ENCODE peak calls at places on chromosomes 3 and 15, in five cellular contexts. One of them, this sample, is unnamed.

GRCh38 chr3:10631224-10631623 is 125.8 kb upstream of the ATP2B2 start:
- DNase-seq in IMR-90: no peak
- DNase-seq in endothelial cell of umbilical vein: no peak
- DNase-seq in GM23248: no peak
- DNase-seq in mesenchymal stem cell: no peak
- DNase-seq in this sample: no peak

GRCh38 chr15:40787344-40787841 is 17.6 kb downstream of the C15orf62 start:
- DNase-seq in IMR-90: peak
- DNase-seq in endothelial cell of umbilical vein: peak
- DNase-seq in GM23248: peak
- DNase-seq in mesenchymal stem cell: peak
- DNase-seq in this sample: peak

GRCh38 chr3:44160818-44161217 is 80.9 kb upstream of the TOPAZ1 start:
- DNase-seq in IMR-90: no peak
- DNase-seq in endothelial cell of umbilical vein: no peak
- DNase-seq in GM23248: no peak
- DNase-seq in mesenchymal stem cell: no peak
- DNase-seq in this sample: no peak

GRCh38 chr15:51799908-51800252 is 29.6 kb upstream of the TMOD3 start:
- DNase-seq in IMR-90: no peak
- DNase-seq in endothelial cell of umbilical vein: no peak
- DNase-seq in GM23248: no peak
- DNase-seq in mesenchymal stem cell: no peak
- DNase-seq in this sample: no peak

GRCh38 chr3:122312826-122313225 is 12.2 kb upstream of the CSTA start:
- DNase-seq in IMR-90: no peak
- DNase-seq in endothelial cell of umbilical vein: no peak
- DNase-seq in GM23248: no peak
- DNase-seq in mesenchymal stem cell: no peak
- DNase-seq in this sample: no peak

GRCh38 chr15:90315276-90315982 is 36.7 kb upstream of the ZNF774 start:
- DNase-seq in IMR-90: peak
- DNase-seq in endothelial cell of umbilical vein: peak
- DNase-seq in GM23248: peak
- DNase-seq in mesenchymal stem cell: peak
- DNase-seq in this sample: peak

GRCh38 chr3:186949281-186949982 is 19.1 kb downstream of the ST6GAL1 start:
- DNase-seq in IMR-90: peak
- DNase-seq in endothelial cell of umbilical vein: no peak
- DNase-seq in GM23248: peak
- DNase-seq in mesenchymal stem cell: no peak
- DNase-seq in this sample: no peak

GRCh38 chr15:31469801-31470545 is 143.3 kb downstream of the KLF13 start:
- DNase-seq in IMR-90: no peak
- DNase-seq in endothelial cell of umbilical vein: no peak
- DNase-seq in GM23248: no peak
- DNase-seq in mesenchymal stem cell: no peak
- DNase-seq in this sample: no peak

GRCh38 chr3:110813541-110813940 is 258.1 kb upstream of the NECTIN3 start:
- DNase-seq in IMR-90: peak
- DNase-seq in endothelial cell of umbilical vein: no peak
- DNase-seq in GM23248: no peak
- DNase-seq in mesenchymal stem cell: peak
- DNase-seq in this sample: no peak

GRCh38 chr3:41900265-41900664 is 61.6 kb downstream of the ULK4 start:
- DNase-seq in IMR-90: peak
- DNase-seq in endothelial cell of umbilical vein: peak
- DNase-seq in GM23248: peak
- DNase-seq in mesenchymal stem cell: peak
- DNase-seq in this sample: peak

GRCh38 chr15:84734794-84735479 is 13.5 kb upstream of the ZNF592 start:
- DNase-seq in IMR-90: peak
- DNase-seq in endothelial cell of umbilical vein: no peak
- DNase-seq in GM23248: no peak
- DNase-seq in mesenchymal stem cell: peak
- DNase-seq in this sample: peak

GRCh38 chr3:156677536-156677935 is 3.1 kb downstream of the TIPARP start:
- DNase-seq in IMR-90: no peak
- DNase-seq in endothelial cell of umbilical vein: no peak
- DNase-seq in GM23248: peak
- DNase-seq in mesenchymal stem cell: peak
- DNase-seq in this sample: no peak

GRCh38 chr3:128475355-128475754 is 8.7 kb upstream of the DNAJB8 start:
- DNase-seq in IMR-90: no peak
- DNase-seq in endothelial cell of umbilical vein: no peak
- DNase-seq in GM23248: no peak
- DNase-seq in mesenchymal stem cell: no peak
- DNase-seq in this sample: no peak

GRCh38 chr3:31959951-31960792 is 20.9 kb downstream of the OSBPL10 start:
- DNase-seq in IMR-90: peak
- DNase-seq in endothelial cell of umbilical vein: no peak
- DNase-seq in GM23248: peak
- DNase-seq in mesenchymal stem cell: peak
- DNase-seq in this sample: peak

GRCh38 chr15:90529369-90530249 is at the start of gene CRTC3:
- DNase-seq in IMR-90: peak
- DNase-seq in endothelial cell of umbilical vein: peak
- DNase-seq in GM23248: peak
- DNase-seq in mesenchymal stem cell: peak
- DNase-seq in this sample: peak

GRCh38 chr3:30112904-30113484 is 493.4 kb upstream of the TGFBR2 start:
- DNase-seq in IMR-90: peak
- DNase-seq in endothelial cell of umbilical vein: peak
- DNase-seq in GM23248: peak
- DNase-seq in mesenchymal stem cell: peak
- DNase-seq in this sample: peak

GRCh38 chr3:124607163-124607562 is 123.1 kb upstream of the UMPS start:
- DNase-seq in IMR-90: peak
- DNase-seq in endothelial cell of umbilical vein: peak
- DNase-seq in GM23248: peak
- DNase-seq in mesenchymal stem cell: peak
- DNase-seq in this sample: peak

GRCh38 chr15:52653451-52653964 is 25.7 kb downstream of the ATOSA start:
- DNase-seq in IMR-90: peak
- DNase-seq in endothelial cell of umbilical vein: peak
- DNase-seq in GM23248: peak
- DNase-seq in mesenchymal stem cell: peak
- DNase-seq in this sample: peak

GRCh38 chr15:42152921-42153680 is 3.3 kb downstream of the PLA2G4F start:
- DNase-seq in IMR-90: no peak
- DNase-seq in endothelial cell of umbilical vein: no peak
- DNase-seq in GM23248: no peak
- DNase-seq in mesenchymal stem cell: no peak
- DNase-seq in this sample: no peak

GRCh38 chr3:132231633-132232032 is 85.6 kb upstream of the ACP3 start:
- DNase-seq in IMR-90: peak
- DNase-seq in endothelial cell of umbilical vein: peak
- DNase-seq in GM23248: peak
- DNase-seq in mesenchymal stem cell: peak
- DNase-seq in this sample: peak

GRCh38 chr3:39907981-39908380 is 98.6 kb downstream of the MYRIP start:
- DNase-seq in IMR-90: no peak
- DNase-seq in endothelial cell of umbilical vein: peak
- DNase-seq in GM23248: peak
- DNase-seq in mesenchymal stem cell: no peak
- DNase-seq in this sample: peak

GRCh38 chr15:22262613-22263020 is 182.3 kb downstream of the OR4M2 start:
- DNase-seq in IMR-90: no peak
- DNase-seq in endothelial cell of umbilical vein: no peak
- DNase-seq in GM23248: no peak
- DNase-seq in mesenchymal stem cell: no peak
- DNase-seq in this sample: no peak

GRCh38 chr15:72923304-72923703 is 129.0 kb upstream of the NEO1 start:
- DNase-seq in IMR-90: no peak
- DNase-seq in endothelial cell of umbilical vein: no peak
- DNase-seq in GM23248: no peak
- DNase-seq in mesenchymal stem cell: no peak
- DNase-seq in this sample: no peak

GRCh38 chr3:8488877-8489865 is 12.5 kb upstream of the LMCD1 start:
- DNase-seq in IMR-90: no peak
- DNase-seq in endothelial cell of umbilical vein: no peak
- DNase-seq in GM23248: no peak
- DNase-seq in mesenchymal stem cell: no peak
- DNase-seq in this sample: peak

GRCh38 chr15:59160880-59161593 is 45.6 kb upstream of the LDHAL6B start:
- DNase-seq in IMR-90: peak
- DNase-seq in endothelial cell of umbilical vein: peak
- DNase-seq in GM23248: peak
- DNase-seq in mesenchymal stem cell: peak
- DNase-seq in this sample: no peak

GRCh38 chr15:83178387-83178786 is 29.2 kb downstream of the HDGFL3 start:
- DNase-seq in IMR-90: no peak
- DNase-seq in endothelial cell of umbilical vein: no peak
- DNase-seq in GM23248: no peak
- DNase-seq in mesenchymal stem cell: no peak
- DNase-seq in this sample: no peak

GRCh38 chr3:12400795-12401194 is 83.5 kb upstream of the TSEN2 start:
- DNase-seq in IMR-90: peak
- DNase-seq in endothelial cell of umbilical vein: peak
- DNase-seq in GM23248: peak
- DNase-seq in mesenchymal stem cell: peak
- DNase-seq in this sample: peak

GRCh38 chr3:149801200-149801599 is 8.8 kb upstream of the ANKUB1 start:
- DNase-seq in IMR-90: no peak
- DNase-seq in endothelial cell of umbilical vein: no peak
- DNase-seq in GM23248: no peak
- DNase-seq in mesenchymal stem cell: no peak
- DNase-seq in this sample: no peak

GRCh38 chr15:69623521-69624513 is 171.2 kb downstream of the RPLP1 start:
- DNase-seq in IMR-90: no peak
- DNase-seq in endothelial cell of umbilical vein: no peak
- DNase-seq in GM23248: peak
- DNase-seq in mesenchymal stem cell: no peak
- DNase-seq in this sample: no peak

GRCh38 chr15:44794072-44794471 is 57.7 kb downstream of the TRIM69 start:
- DNase-seq in IMR-90: no peak
- DNase-seq in endothelial cell of umbilical vein: no peak
- DNase-seq in GM23248: no peak
- DNase-seq in mesenchymal stem cell: no peak
- DNase-seq in this sample: no peak

GRCh38 chr15:44792715-44793114 is 56.4 kb downstream of the TRIM69 start:
- DNase-seq in IMR-90: no peak
- DNase-seq in endothelial cell of umbilical vein: no peak
- DNase-seq in GM23248: no peak
- DNase-seq in mesenchymal stem cell: no peak
- DNase-seq in this sample: no peak

GRCh38 chr15:44790215-44790614 is 53.9 kb downstream of the TRIM69 start:
- DNase-seq in IMR-90: no peak
- DNase-seq in endothelial cell of umbilical vein: no peak
- DNase-seq in GM23248: no peak
- DNase-seq in mesenchymal stem cell: no peak
- DNase-seq in this sample: no peak

DNA sequence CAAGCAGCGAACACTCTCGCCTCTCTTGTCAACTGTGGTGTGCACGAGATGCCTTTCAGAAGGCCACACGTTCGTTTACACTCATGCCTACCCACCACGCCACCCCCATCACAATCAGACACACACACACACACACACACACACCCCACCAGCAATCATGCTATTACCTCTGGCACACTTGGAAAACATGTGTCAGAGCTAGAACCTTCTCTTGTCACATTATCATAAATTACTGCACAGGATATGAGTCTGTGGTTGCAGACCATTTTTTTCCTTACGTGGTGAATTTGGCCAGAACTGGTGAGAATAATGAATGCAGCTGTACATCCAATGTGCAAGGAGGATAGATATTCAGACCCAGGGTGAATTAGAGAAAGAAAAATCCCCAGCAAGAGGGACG is 52.4 kb downstream of the TRIM69 start:
- DNase-seq in IMR-90: no peak
- DNase-seq in endothelial cell of umbilical vein: peak
- DNase-seq in GM23248: peak
- DNase-seq in mesenchymal stem cell: no peak
- DNase-seq in this sample: peak
- H2AFZ ChIP-seq in IMR-90: no peak
- H2AFZ ChIP-seq in endothelial cell of umbilical vein: no peak
- H2AFZ ChIP-seq in GM23248: no peak
- H2AFZ ChIP-seq in mesenchymal stem cell: no peak
- H2AFZ ChIP-seq in this sample: no peak

DNA sequence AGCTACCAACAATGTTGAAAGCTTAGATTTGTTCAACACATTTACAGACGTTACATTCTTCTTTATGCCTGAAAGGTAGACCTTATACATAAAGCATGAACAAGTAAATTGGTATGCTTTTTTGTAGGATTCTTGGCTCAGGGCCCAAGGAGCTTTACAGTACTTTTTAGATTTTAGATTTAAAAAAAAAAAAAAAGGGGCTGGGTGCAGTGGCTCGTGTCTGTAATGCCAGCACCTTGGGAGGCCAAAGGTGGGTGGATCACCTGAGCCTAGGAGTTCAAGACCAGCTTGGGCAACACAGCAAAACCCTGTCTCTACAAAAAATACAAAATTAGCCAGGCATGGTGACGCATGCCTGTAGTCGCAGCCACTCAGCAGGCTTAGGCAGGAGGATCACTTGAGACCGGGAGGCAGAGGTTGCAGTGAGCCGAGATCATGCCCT is 39.7 kb downstream of the MEF2A start:
- DNase-seq in IMR-90: peak
- DNase-seq in endothelial cell of umbilical vein: no peak
- DNase-seq in GM23248: no peak
- DNase-seq in mesenchymal stem cell: no peak
- DNase-seq in this sample: peak
- H3K27ac ChIP-seq in IMR-90: no peak
- H3K27ac ChIP-seq in endothelial cell of umbilical vein: no peak
- H3K27ac ChIP-seq in GM23248: no peak
- H3K27ac ChIP-seq in mesenchymal stem cell: peak
- H3K27ac ChIP-seq in this sample: no peak

DNA sequence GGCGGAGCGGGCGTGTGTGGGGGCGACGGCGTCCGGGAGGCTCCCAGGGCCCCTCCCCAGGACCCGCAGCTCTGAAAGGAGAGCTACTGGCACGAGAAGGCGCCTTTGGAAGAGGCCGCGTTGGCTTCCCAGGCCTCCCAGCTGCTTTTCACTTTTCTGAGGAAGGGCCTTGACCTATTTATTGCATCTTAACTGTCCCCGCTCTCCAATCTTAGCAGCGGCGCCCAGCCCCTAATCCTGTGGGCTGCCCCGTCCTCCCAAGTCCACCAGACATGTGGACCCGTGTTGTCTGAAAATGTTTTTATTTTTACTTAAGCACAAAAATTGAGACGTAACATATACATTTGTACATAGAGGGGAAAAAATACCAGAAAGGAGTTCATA is 481 bp upstream of the ULK3 start:
- DNase-seq in IMR-90: no peak
- DNase-seq in endothelial cell of umbilical vein: no peak
- DNase-seq in GM23248: no peak
- DNase-seq in mesenchymal stem cell: no peak
- DNase-seq in this sample: no peak
- H2AFZ ChIP-seq in IMR-90: peak
- H2AFZ ChIP-seq in endothelial cell of umbilical vein: peak
- H2AFZ ChIP-seq in GM23248: peak
- H2AFZ ChIP-seq in mesenchymal stem cell: no peak
- H2AFZ ChIP-seq in this sample: peak

GRCh38 chr3:15332405-15333098 is at the start of gene SH3BP5:
- DNase-seq in IMR-90: peak
- DNase-seq in endothelial cell of umbilical vein: peak
- DNase-seq in GM23248: peak
- DNase-seq in mesenchymal stem cell: peak
- DNase-seq in this sample: peak
- H3K27ac ChIP-seq in IMR-90: peak
- H3K27ac ChIP-seq in endothelial cell of umbilical vein: peak
- H3K27ac ChIP-seq in GM23248: peak
- H3K27ac ChIP-seq in mesenchymal stem cell: no peak
- H3K27ac ChIP-seq in this sample: peak

This sample was measured in fibroblast of lung.